ENCODE peak calls at places on chromosomes 11 and 22, in seven cellular contexts. C is AG04450, O is AG09309, K is thoracic aorta, W is uterus, U is ovary, P is NB4. N is an unnamed sample.

GRCh38 chr11:124150684-124151083 is 32.5 kb upstream of the OR10D3 start:
- DNase-seq in K (no peak), O (no peak), C (no peak), P (peak; percentile 52), W (no peak), U (no peak), N (no peak)

GRCh38 chr11:82701847-82702520 is 31.7 kb downstream of the FAM181B start:
- DNase-seq in P (peak; percentile 65), U (no peak), O (no peak), W (no peak), K (no peak), C (no peak), N (no peak)

GRCh38 chr11:90447651-90448050 is 224.8 kb upstream of the CHORDC1 start:
- DNase-seq in C (no peak), O (no peak), P (no peak), U (no peak), W (no peak), K (no peak), N (no peak)

GRCh38 chr11:73988227-73988626 is 5.6 kb upstream of the UCP2 start:
- DNase-seq in P (no peak), U (no peak), K (no peak), W (no peak), C (no peak), O (no peak), N (no peak)

GRCh38 chr11:130738618-130739017 is 177.7 kb downstream of the SNX19 start:
- DNase-seq in W (no peak), P (no peak), C (no peak), U (no peak), O (no peak), K (no peak), N (no peak)

GRCh38 chr11:62787005-62787759 is at the start of gene TMEM179B:
- DNase-seq in P (peak; percentile 100), O (peak; percentile 86), W (peak; percentile 96), U (peak; percentile 96), K (peak; percentile 100), C (peak; percentile 93), N (peak; percentile 69)

GRCh38 chr11:107457205-107457557 is 444 bp downstream of the CWF19L2 start:
- DNase-seq in W (no peak), U (no peak), C (no peak), K (no peak), P (peak; percentile 52), O (no peak), N (peak; percentile 6)

GRCh38 chr11:2742611-2743426 is 43.0 kb upstream of the KCNQ1OT1 start:
- DNase-seq in C (no peak), U (no peak), K (no peak), O (no peak), P (no peak), W (peak; percentile 19), N (no peak)

GRCh38 chr11:11171854-11172253 is 181.2 kb downstream of the CSNK2A3 start:
- DNase-seq in U (no peak), C (no peak), O (no peak), W (no peak), K (no peak), P (peak; percentile 28), N (no peak)

GRCh38 chr11:103652013-103652412 is 384.4 kb upstream of the DDI1 start:
- DNase-seq in W (no peak), U (no peak), O (no peak), P (no peak), K (no peak), C (no peak), N (no peak)

GRCh38 chr11:129374081-129374992 is 1.3 kb upstream of the BARX2 start:
- DNase-seq in C (no peak), O (no peak), W (no peak), U (no peak), P (no peak), K (no peak), N (no peak)

GRCh38 chr11:128458316-128458715 is 129.0 kb downstream of the ETS1 start:
- DNase-seq in O (no peak), P (no peak), C (peak; percentile 55), W (no peak), U (no peak), K (no peak), N (peak; percentile 56)

GRCh38 chr11:326842-327580 is 6.4 kb upstream of the IFITM3 start:
- DNase-seq in U (peak; percentile 86), O (no peak), W (peak; percentile 88), P (peak; percentile 83), K (peak; percentile 38), C (no peak), N (no peak)

GRCh38 chr22:39408807-39409206 is 9.2 kb downstream of the TAB1 start:
- DNase-seq in O (no peak), W (no peak), P (no peak), K (no peak), U (no peak), C (no peak), N (no peak)

GRCh38 chr22:39401301-39401631 is 1.7 kb downstream of the TAB1 start:
- DNase-seq in O (no peak), C (no peak), U (no peak), K (no peak), W (no peak), P (no peak), N (no peak)

GRCh38 chr22:39408173-39408572 is 8.6 kb downstream of the TAB1 start:
- DNase-seq in K (no peak), U (no peak), C (no peak), P (no peak), O (no peak), W (no peak), N (no peak)

GRCh38 chr22:39409630-39410029 is 10.1 kb downstream of the TAB1 start:
- DNase-seq in K (no peak), O (no peak), U (no peak), W (no peak), C (no peak), P (no peak), N (no peak)

GRCh38 chr22:39405346-39406085 is 5.9 kb downstream of the TAB1 start:
- DNase-seq in W (peak; percentile 37), C (no peak), U (peak; percentile 73), O (no peak), K (peak; percentile 30), P (no peak), N (no peak)
- H3K4me3 ChIP-seq in W (no peak overlapping the region), C (peak overlapping the region; percentile 27), U (no peak overlapping the region), O (no peak overlapping the region), K (peak overlapping the region; percentile 55), P (no peak overlapping the region), N (no peak overlapping the region)

DNA sequence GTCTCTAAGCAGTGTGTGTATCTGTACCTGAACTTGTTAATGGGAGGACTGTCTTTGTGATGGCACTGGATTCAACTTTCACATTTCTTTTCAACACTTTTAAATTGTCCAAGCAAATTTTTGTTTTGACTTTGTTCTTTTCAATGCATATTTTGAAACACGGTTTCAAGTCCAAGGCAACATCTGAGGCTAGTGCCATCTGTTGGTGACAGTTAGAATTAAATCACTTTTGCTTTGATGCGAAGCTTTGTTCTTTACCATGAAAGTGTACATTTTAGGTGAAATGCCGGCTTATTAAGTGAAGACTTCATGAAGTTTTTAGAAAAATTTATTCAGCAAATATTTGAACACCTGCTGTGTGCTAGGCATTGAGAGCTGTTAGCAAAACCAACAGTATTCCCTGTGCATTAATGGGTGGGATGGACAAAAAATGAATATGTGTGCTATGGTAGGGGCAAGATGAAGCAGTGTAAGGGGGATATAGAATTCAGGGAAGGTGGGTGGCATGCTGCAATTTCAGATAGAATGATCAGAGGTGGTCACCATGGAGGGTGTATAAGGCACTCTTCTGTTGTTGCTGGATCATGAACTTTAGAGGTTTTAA is 70.2 kb downstream of the DDX10 start:
- DNase-seq in P (peak; percentile 39), O (no peak), U (no peak), K (no peak), W (no peak), C (no peak), N (no peak)
- TF ChIP-seq CTCF in P (peak; percentile 35), O (peak; percentile 25), U (no peak), K (peak; percentile 23), W (no peak), C (peak; percentile 44), N (peak; percentile 69)

GRCh38 chr11:60396790-60397189 is 531 bp downstream of the MS4A14 start:
- DNase-seq in O (no peak), W (no peak), K (no peak), C (no peak), U (no peak), P (peak; percentile 90), N (no peak)
- H3K4me3 ChIP-seq in O (no peak overlapping the region), W (no peak overlapping the region), K (no peak overlapping the region), C (no peak overlapping the region), U (no peak overlapping the region), P (no peak overlapping the region), N (no peak overlapping the region)

GRCh38 chr22:27329966-27330645 is 471.4 kb downstream of the MN1 start:
- DNase-seq in K (no peak), C (no peak), O (no peak), P (no peak), U (no peak), W (no peak), N (no peak)

GRCh38 chr22:27335102-27335660 is 466.4 kb downstream of the MN1 start:
- DNase-seq in O (no peak), P (no peak), W (no peak), C (no peak), K (no peak), U (no peak), N (no peak)

GRCh38 chr22:27329471-27329870 is 472.1 kb downstream of the MN1 start:
- DNase-seq in W (no peak), P (no peak), O (no peak), K (no peak), C (no peak), U (no peak), N (no peak)

GRCh38 chr22:27327981-27328721 is 473.4 kb downstream of the MN1 start:
- DNase-seq in O (no peak), P (no peak), K (no peak), C (no peak), W (no peak), U (no peak), N (no peak)

GRCh38 chr22:27331526-27332281 is 469.9 kb downstream of the MN1 start:
- DNase-seq in P (peak; percentile 66), U (peak; percentile 69), O (peak; percentile 21), C (no peak), W (no peak), K (peak; percentile 13), N (no peak)
- TF ChIP-seq CTCF in P (peak; percentile 39), U (no peak), O (peak; percentile 58), C (peak; percentile 54), W (no peak), K (peak; percentile 74), N (peak; percentile 67)

DNA sequence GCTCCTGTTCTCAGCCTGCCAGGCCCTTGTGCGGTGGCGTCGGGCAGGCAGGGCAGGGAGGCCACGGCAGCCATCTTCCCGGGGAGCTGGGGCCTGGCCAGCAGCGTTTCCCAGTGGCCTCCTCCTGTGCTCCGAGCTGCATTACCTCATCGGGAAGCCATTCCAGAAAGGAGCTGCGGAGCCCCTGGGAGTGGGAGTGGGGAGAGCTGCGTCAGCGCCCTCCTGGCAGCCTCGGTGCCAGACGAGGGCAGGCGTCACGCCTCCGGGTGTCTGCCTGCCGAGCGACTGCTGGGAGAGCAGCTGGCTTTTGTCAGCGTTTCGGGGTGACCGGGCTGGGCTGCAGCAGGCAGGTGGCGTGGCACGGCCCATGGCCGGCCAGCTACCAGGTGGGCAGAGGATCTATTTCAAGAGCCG is 30.9 kb upstream of the WNT7B start:
- DNase-seq in U (peak; percentile 88), O (peak; percentile 81), W (peak; percentile 91), K (peak; percentile 78), P (no peak), C (peak; percentile 76), N (peak; percentile 61)
- H3K4me3 ChIP-seq in U (peak overlapping the region; percentile 1), O (peak overlapping the region; percentile 20), W (no peak overlapping the region), K (peak overlapping the region; percentile 54), P (no peak overlapping the region), C (no peak overlapping the region), N (no peak overlapping the region)

GRCh38 chr22:48979482-48979881 is 848.2 kb downstream of the BRD1 start:
- DNase-seq in C (no peak), W (no peak), O (no peak), U (no peak), P (peak; percentile 22), K (no peak), N (no peak)
- TF ChIP-seq CTCF in C (no peak), W (no peak), O (no peak), U (no peak), P (no peak), K (no peak), N (peak; percentile 14)